ENCODE peak calls at places on chromosomes 1 and 21, in six cellular contexts. One of them, this sample, is unnamed.

GRCh38 chr1:40663324-40664166 is 1.9 kb downstream of the RIMS3 start:
- DNase-seq in fibroblast of lung: no peak
- DNase-seq in ovary: no peak
- DNase-seq in cardiac muscle cell: peak
- DNase-seq in GM23338: no peak
- DNase-seq in heart left ventricle: no peak
- DNase-seq in this sample: no peak

GRCh38 chr1:203507227-203507626 is 13.3 kb downstream of the OPTC start:
- DNase-seq in fibroblast of lung: no peak
- DNase-seq in ovary: peak
- DNase-seq in cardiac muscle cell: peak
- DNase-seq in GM23338: no peak
- DNase-seq in heart left ventricle: no peak
- DNase-seq in this sample: peak

GRCh38 chr1:48943393-48943792 is 166.7 kb upstream of the BEND5 start:
- DNase-seq in fibroblast of lung: peak
- DNase-seq in ovary: no peak
- DNase-seq in cardiac muscle cell: no peak
- DNase-seq in GM23338: no peak
- DNase-seq in heart left ventricle: no peak
- DNase-seq in this sample: no peak

GRCh38 chr21:34730194-34730593 is 61.4 kb downstream of the CLIC6 start:
- DNase-seq in fibroblast of lung: no peak
- DNase-seq in ovary: no peak
- DNase-seq in cardiac muscle cell: no peak
- DNase-seq in GM23338: no peak
- DNase-seq in heart left ventricle: no peak
- DNase-seq in this sample: no peak

GRCh38 chr1:156608036-156608674 is 6.9 kb upstream of the GPATCH4 start:
- DNase-seq in fibroblast of lung: peak
- DNase-seq in ovary: peak
- DNase-seq in cardiac muscle cell: peak
- DNase-seq in GM23338: peak
- DNase-seq in heart left ventricle: peak
- DNase-seq in this sample: peak

GRCh38 chr1:42340093-42340492 is 5.1 kb upstream of the FOXJ3 start:
- DNase-seq in fibroblast of lung: peak
- DNase-seq in ovary: no peak
- DNase-seq in cardiac muscle cell: no peak
- DNase-seq in GM23338: peak
- DNase-seq in heart left ventricle: no peak
- DNase-seq in this sample: no peak

GRCh38 chr1:9687876-9688582 is 36.5 kb downstream of the PIK3CD start:
- DNase-seq in fibroblast of lung: peak
- DNase-seq in ovary: peak
- DNase-seq in cardiac muscle cell: peak
- DNase-seq in GM23338: peak
- DNase-seq in heart left ventricle: no peak
- DNase-seq in this sample: peak

GRCh38 chr21:36355868-36356267 is 29.3 kb upstream of the CHAF1B start:
- DNase-seq in fibroblast of lung: no peak
- DNase-seq in ovary: no peak
- DNase-seq in cardiac muscle cell: no peak
- DNase-seq in GM23338: no peak
- DNase-seq in heart left ventricle: no peak
- DNase-seq in this sample: no peak

GRCh38 chr1:91650764-91651163 is 150.1 kb downstream of the CDC7 start:
- DNase-seq in fibroblast of lung: peak
- DNase-seq in ovary: peak
- DNase-seq in cardiac muscle cell: peak
- DNase-seq in GM23338: no peak
- DNase-seq in heart left ventricle: peak
- DNase-seq in this sample: no peak

GRCh38 chr1:156652131-156652991 is 10.4 kb downstream of the BCAN start:
- DNase-seq in fibroblast of lung: peak
- DNase-seq in ovary: no peak
- DNase-seq in cardiac muscle cell: peak
- DNase-seq in GM23338: peak
- DNase-seq in heart left ventricle: no peak
- DNase-seq in this sample: no peak

GRCh38 chr1:248791010-248791409 is 34.7 kb downstream of the SH3BP5L start:
- DNase-seq in fibroblast of lung: no peak
- DNase-seq in ovary: no peak
- DNase-seq in cardiac muscle cell: no peak
- DNase-seq in GM23338: no peak
- DNase-seq in heart left ventricle: no peak
- DNase-seq in this sample: no peak

GRCh38 chr1:181128592-181129497 is 40.3 kb downstream of the IER5 start:
- DNase-seq in fibroblast of lung: no peak
- DNase-seq in ovary: no peak
- DNase-seq in cardiac muscle cell: no peak
- DNase-seq in GM23338: peak
- DNase-seq in heart left ventricle: no peak
- DNase-seq in this sample: peak

GRCh38 chr1:119480175-119480574 is 26.8 kb upstream of the HSD3B1 start:
- DNase-seq in fibroblast of lung: no peak
- DNase-seq in ovary: no peak
- DNase-seq in cardiac muscle cell: no peak
- DNase-seq in GM23338: no peak
- DNase-seq in heart left ventricle: no peak
- DNase-seq in this sample: no peak

GRCh38 chr1:38273405-38273804 is 226.8 kb upstream of the POU3F1 start:
- DNase-seq in fibroblast of lung: peak
- DNase-seq in ovary: no peak
- DNase-seq in cardiac muscle cell: no peak
- DNase-seq in GM23338: no peak
- DNase-seq in heart left ventricle: no peak
- DNase-seq in this sample: no peak

GRCh38 chr1:38275960-38276359 is 229.4 kb upstream of the POU3F1 start:
- DNase-seq in fibroblast of lung: no peak
- DNase-seq in ovary: no peak
- DNase-seq in cardiac muscle cell: no peak
- DNase-seq in GM23338: no peak
- DNase-seq in heart left ventricle: no peak
- DNase-seq in this sample: no peak

GRCh38 chr1:38277646-38278045 is 231.1 kb upstream of the POU3F1 start:
- DNase-seq in fibroblast of lung: no peak
- DNase-seq in ovary: no peak
- DNase-seq in cardiac muscle cell: no peak
- DNase-seq in GM23338: no peak
- DNase-seq in heart left ventricle: no peak
- DNase-seq in this sample: no peak

GRCh38 chr1:38272515-38272914 is 225.9 kb upstream of the POU3F1 start:
- DNase-seq in fibroblast of lung: no peak
- DNase-seq in ovary: no peak
- DNase-seq in cardiac muscle cell: no peak
- DNase-seq in GM23338: no peak
- DNase-seq in heart left ventricle: no peak
- DNase-seq in this sample: no peak

DNA sequence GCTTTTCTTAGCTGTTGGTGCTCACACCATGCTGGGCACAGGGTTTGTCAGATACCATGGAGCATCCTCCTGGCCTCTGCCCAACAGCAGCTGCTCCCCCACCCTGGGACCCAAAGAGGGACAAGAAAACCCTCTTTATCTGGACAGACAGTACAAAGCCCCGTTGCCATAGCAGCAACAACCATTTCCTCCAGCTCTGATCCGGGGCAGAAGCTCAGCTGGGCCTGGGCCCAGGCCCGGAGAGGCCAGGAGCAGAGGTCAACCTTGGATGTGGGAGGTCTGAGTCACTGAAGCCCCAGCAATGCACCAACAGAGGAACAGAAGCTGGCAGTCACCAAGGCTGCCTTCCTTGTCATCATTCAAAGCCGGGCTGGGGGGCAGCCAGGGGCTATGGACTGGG is 228.4 kb upstream of the POU3F1 start:
- DNase-seq in fibroblast of lung: peak
- DNase-seq in ovary: no peak
- DNase-seq in cardiac muscle cell: peak
- DNase-seq in GM23338: no peak
- DNase-seq in heart left ventricle: no peak
- DNase-seq in this sample: peak
- H3K4me3 ChIP-seq in fibroblast of lung: no peak
- H3K4me3 ChIP-seq in ovary: no peak
- H3K4me3 ChIP-seq in cardiac muscle cell: no peak
- H3K4me3 ChIP-seq in GM23338: no peak
- H3K4me3 ChIP-seq in heart left ventricle: no peak
- H3K4me3 ChIP-seq in this sample: no peak

GRCh38 chr21:29208666-29209059 is 78.2 kb downstream of the MAP3K7CL start:
- DNase-seq in fibroblast of lung: peak
- DNase-seq in ovary: no peak
- DNase-seq in cardiac muscle cell: peak
- DNase-seq in GM23338: no peak
- DNase-seq in heart left ventricle: no peak
- DNase-seq in this sample: no peak
- H3K27ac ChIP-seq in fibroblast of lung: peak
- H3K27ac ChIP-seq in ovary: no peak
- H3K27ac ChIP-seq in cardiac muscle cell: no peak
- H3K27ac ChIP-seq in GM23338: no peak
- H3K27ac ChIP-seq in heart left ventricle: peak
- H3K27ac ChIP-seq in this sample: peak

DNA sequence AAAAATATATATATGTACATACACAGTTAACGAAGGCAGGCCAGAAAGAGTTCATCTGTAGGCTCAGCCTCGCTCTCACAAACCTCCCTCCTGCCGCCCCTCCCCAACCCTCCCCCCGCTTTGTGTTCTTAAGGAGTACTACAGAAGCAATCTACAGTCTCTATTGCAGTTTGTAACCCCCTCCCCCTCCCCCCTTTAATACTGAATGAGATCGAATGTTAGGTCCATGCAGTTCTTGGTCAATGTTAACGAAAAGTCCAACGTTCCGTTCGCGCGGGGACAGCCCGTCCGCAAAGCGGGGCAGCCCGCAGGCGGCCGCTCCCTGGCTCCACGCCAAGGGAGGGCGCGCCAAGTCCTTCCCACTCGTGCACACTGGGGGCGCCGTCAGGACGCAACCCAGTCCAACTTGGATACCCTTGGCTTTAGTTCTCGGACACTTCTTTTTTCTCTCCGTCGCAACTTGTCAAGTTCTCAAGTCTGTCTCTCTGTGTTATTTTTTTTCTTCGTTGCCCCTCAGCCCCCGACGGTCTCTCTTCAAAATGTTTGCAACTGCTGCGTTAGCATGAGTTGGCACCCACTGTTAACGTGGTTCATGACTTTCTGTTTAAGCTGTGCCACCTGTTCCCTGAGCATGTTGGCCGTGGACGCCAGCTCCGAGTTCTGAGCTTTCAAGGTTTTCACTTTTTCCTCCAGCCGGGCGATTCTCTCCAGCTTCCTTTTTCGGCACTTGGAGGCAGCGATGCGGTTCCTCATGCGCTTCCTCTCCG is 2.1 kb downstream of the JUN start:
- DNase-seq in fibroblast of lung: peak
- DNase-seq in ovary: peak
- DNase-seq in cardiac muscle cell: peak
- DNase-seq in GM23338: peak
- DNase-seq in heart left ventricle: peak
- DNase-seq in this sample: peak
- TF ChIP-seq CTCF in fibroblast of lung: peak
- TF ChIP-seq CTCF in ovary: peak
- TF ChIP-seq CTCF in cardiac muscle cell: peak
- TF ChIP-seq CTCF in GM23338: peak
- TF ChIP-seq CTCF in heart left ventricle: peak
- TF ChIP-seq CTCF in this sample: peak

GRCh38 chr1:164787834-164788231 is 228.8 kb downstream of the PBX1 start:
- DNase-seq in fibroblast of lung: no peak
- DNase-seq in ovary: no peak
- DNase-seq in cardiac muscle cell: no peak
- DNase-seq in GM23338: peak
- DNase-seq in heart left ventricle: no peak
- DNase-seq in this sample: no peak
- H3K4me3 ChIP-seq in fibroblast of lung: no peak
- H3K4me3 ChIP-seq in ovary: no peak
- H3K4me3 ChIP-seq in cardiac muscle cell: no peak
- H3K4me3 ChIP-seq in GM23338: no peak
- H3K4me3 ChIP-seq in heart left ventricle: no peak
- H3K4me3 ChIP-seq in this sample: no peak

DNA sequence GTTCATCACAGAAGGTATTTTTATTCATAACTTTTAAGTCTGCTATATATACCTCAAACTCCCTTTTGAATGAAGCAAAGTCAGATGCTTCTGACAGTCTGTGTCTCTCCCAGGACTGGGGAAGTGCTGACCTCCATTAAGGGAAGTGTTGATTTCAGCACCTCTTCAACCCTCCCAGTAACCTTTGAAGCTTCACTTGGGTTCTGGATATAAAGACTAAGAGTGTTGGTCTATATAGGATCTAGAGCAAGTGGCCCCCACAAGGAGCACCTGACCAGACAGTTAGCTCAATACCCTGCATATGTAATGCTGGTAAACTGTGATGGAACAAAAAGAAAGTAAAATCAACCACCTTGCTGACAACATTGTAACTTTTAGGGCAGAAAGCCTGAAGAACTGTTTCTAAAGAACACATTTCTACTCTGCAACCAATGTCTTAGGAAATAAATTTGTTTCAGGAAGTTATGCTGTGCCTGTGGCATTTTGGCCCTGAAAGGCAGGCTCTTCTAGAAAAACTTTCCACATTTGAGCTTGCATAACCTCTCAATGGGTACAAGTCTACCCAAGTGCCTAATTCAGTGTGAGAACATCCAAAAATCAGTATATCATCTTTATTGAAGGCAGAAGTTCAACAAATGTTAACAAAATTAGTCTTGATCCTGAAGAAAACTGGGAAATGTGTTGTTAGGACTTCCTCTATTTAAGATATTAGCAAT is 865 bp upstream of the PTPN22 start:
- DNase-seq in fibroblast of lung: no peak
- DNase-seq in ovary: no peak
- DNase-seq in cardiac muscle cell: peak
- DNase-seq in GM23338: no peak
- DNase-seq in heart left ventricle: no peak
- DNase-seq in this sample: no peak
- H3K27ac ChIP-seq in fibroblast of lung: no peak
- H3K27ac ChIP-seq in ovary: no peak
- H3K27ac ChIP-seq in cardiac muscle cell: no peak
- H3K27ac ChIP-seq in GM23338: no peak
- H3K27ac ChIP-seq in heart left ventricle: peak
- H3K27ac ChIP-seq in this sample: peak

GRCh38 chr1:211371406-211372105 is 44.9 kb downstream of the TRAF5 start:
- DNase-seq in fibroblast of lung: peak
- DNase-seq in ovary: no peak
- DNase-seq in cardiac muscle cell: peak
- DNase-seq in GM23338: no peak
- DNase-seq in heart left ventricle: no peak
- DNase-seq in this sample: no peak
- TF ChIP-seq CTCF in fibroblast of lung: no peak
- TF ChIP-seq CTCF in ovary: no peak
- TF ChIP-seq CTCF in cardiac muscle cell: no peak
- TF ChIP-seq CTCF in GM23338: no peak
- TF ChIP-seq CTCF in heart left ventricle: no peak
- TF ChIP-seq CTCF in this sample: no peak